ENCODE peak calls at places on chromosomes 11 and 22, in ten cellular contexts. One of them, this sample, is unnamed. For H3K36me3, the result is how much of the 10 kb centered on the place peaks cover.

GRCh38 chr11:100726709-100727108 is 39.6 kb downstream of the ARHGAP42 start:
- DNase-seq in transverse colon: no peak
- DNase-seq in suprapubic skin: no peak
- DNase-seq in spleen: no peak
- DNase-seq in SK-N-SH: no peak
- DNase-seq in breast epithelium: no peak
- DNase-seq in vagina: no peak
- DNase-seq in GM23338: peak
- DNase-seq in sigmoid colon: no peak
- DNase-seq in HCT116: no peak
- DNase-seq in this sample: no peak

GRCh38 chr22:32622004-32622761 is 147.6 kb downstream of the FBXO7 start:
- DNase-seq in transverse colon: peak
- DNase-seq in suprapubic skin: no peak
- DNase-seq in spleen: peak
- DNase-seq in SK-N-SH: no peak
- DNase-seq in breast epithelium: no peak
- DNase-seq in vagina: no peak
- DNase-seq in GM23338: peak
- DNase-seq in sigmoid colon: peak
- DNase-seq in HCT116: no peak
- DNase-seq in this sample: no peak

GRCh38 chr22:24408630-24409029 is 18.8 kb upstream of the ADORA2A start:
- DNase-seq in transverse colon: no peak
- DNase-seq in suprapubic skin: no peak
- DNase-seq in spleen: no peak
- DNase-seq in SK-N-SH: peak
- DNase-seq in breast epithelium: no peak
- DNase-seq in vagina: no peak
- DNase-seq in GM23338: no peak
- DNase-seq in sigmoid colon: no peak
- DNase-seq in HCT116: no peak
- DNase-seq in this sample: no peak

GRCh38 chr11:128391809-128392208 is 195.5 kb downstream of the ETS1 start:
- DNase-seq in transverse colon: no peak
- DNase-seq in suprapubic skin: no peak
- DNase-seq in spleen: no peak
- DNase-seq in SK-N-SH: peak
- DNase-seq in breast epithelium: no peak
- DNase-seq in vagina: no peak
- DNase-seq in GM23338: no peak
- DNase-seq in sigmoid colon: no peak
- DNase-seq in HCT116: no peak
- DNase-seq in this sample: no peak

GRCh38 chr11:43908683-43909082 is 28.1 kb downstream of the ALKBH3 start:
- DNase-seq in transverse colon: no peak
- DNase-seq in suprapubic skin: no peak
- DNase-seq in spleen: no peak
- DNase-seq in SK-N-SH: no peak
- DNase-seq in breast epithelium: no peak
- DNase-seq in vagina: no peak
- DNase-seq in GM23338: no peak
- DNase-seq in sigmoid colon: no peak
- DNase-seq in HCT116: no peak
- DNase-seq in this sample: no peak

GRCh38 chr11:95498731-95499396 is 267.9 kb upstream of the SESN3 start:
- DNase-seq in transverse colon: no peak
- DNase-seq in suprapubic skin: no peak
- DNase-seq in spleen: no peak
- DNase-seq in SK-N-SH: no peak
- DNase-seq in breast epithelium: no peak
- DNase-seq in vagina: no peak
- DNase-seq in GM23338: peak
- DNase-seq in sigmoid colon: no peak
- DNase-seq in HCT116: no peak
- DNase-seq in this sample: no peak

GRCh38 chr22:49170053-49170452 is 657.6 kb downstream of the BRD1 start:
- DNase-seq in transverse colon: no peak
- DNase-seq in suprapubic skin: no peak
- DNase-seq in spleen: no peak
- DNase-seq in SK-N-SH: no peak
- DNase-seq in breast epithelium: no peak
- DNase-seq in vagina: no peak
- DNase-seq in GM23338: no peak
- DNase-seq in sigmoid colon: no peak
- DNase-seq in HCT116: no peak
- DNase-seq in this sample: no peak

GRCh38 chr11:36057372-36058045 is 113.6 kb downstream of the LDLRAD3 start:
- DNase-seq in transverse colon: peak
- DNase-seq in suprapubic skin: no peak
- DNase-seq in spleen: no peak
- DNase-seq in SK-N-SH: no peak
- DNase-seq in breast epithelium: no peak
- DNase-seq in vagina: no peak
- DNase-seq in GM23338: no peak
- DNase-seq in sigmoid colon: peak
- DNase-seq in HCT116: no peak
- DNase-seq in this sample: no peak

GRCh38 chr11:18144243-18144642 is 11.9 kb downstream of the MRGPRX3 start:
- DNase-seq in transverse colon: no peak
- DNase-seq in suprapubic skin: no peak
- DNase-seq in spleen: no peak
- DNase-seq in SK-N-SH: no peak
- DNase-seq in breast epithelium: no peak
- DNase-seq in vagina: no peak
- DNase-seq in GM23338: no peak
- DNase-seq in sigmoid colon: no peak
- DNase-seq in HCT116: no peak
- DNase-seq in this sample: no peak

GRCh38 chr11:9285850-9286587 is 20.9 kb upstream of the DENND5A start:
- DNase-seq in transverse colon: no peak
- DNase-seq in suprapubic skin: peak
- DNase-seq in spleen: no peak
- DNase-seq in SK-N-SH: no peak
- DNase-seq in breast epithelium: no peak
- DNase-seq in vagina: peak
- DNase-seq in GM23338: no peak
- DNase-seq in sigmoid colon: no peak
- DNase-seq in HCT116: no peak
- DNase-seq in this sample: no peak

GRCh38 chr11:76074178-76075112 is 131.9 kb downstream of the WNT11 start:
- DNase-seq in transverse colon: no peak
- DNase-seq in suprapubic skin: no peak
- DNase-seq in spleen: no peak
- DNase-seq in SK-N-SH: no peak
- DNase-seq in breast epithelium: no peak
- DNase-seq in vagina: no peak
- DNase-seq in GM23338: no peak
- DNase-seq in sigmoid colon: no peak
- DNase-seq in HCT116: no peak
- DNase-seq in this sample: no peak

GRCh38 chr11:45354976-45355705 is 69.0 kb upstream of the SYT13 start:
- DNase-seq in transverse colon: peak
- DNase-seq in suprapubic skin: peak
- DNase-seq in spleen: peak
- DNase-seq in SK-N-SH: peak
- DNase-seq in breast epithelium: peak
- DNase-seq in vagina: no peak
- DNase-seq in GM23338: peak
- DNase-seq in sigmoid colon: peak
- DNase-seq in HCT116: no peak
- DNase-seq in this sample: peak

GRCh38 chr11:125211191-125211953 is 46.8 kb downstream of the PKNOX2 start:
- DNase-seq in transverse colon: no peak
- DNase-seq in suprapubic skin: no peak
- DNase-seq in spleen: peak
- DNase-seq in SK-N-SH: no peak
- DNase-seq in breast epithelium: no peak
- DNase-seq in vagina: no peak
- DNase-seq in GM23338: peak
- DNase-seq in sigmoid colon: no peak
- DNase-seq in HCT116: no peak
- DNase-seq in this sample: no peak

GRCh38 chr11:57479925-57480324 is 19.6 kb downstream of the RTN4RL2 start:
- DNase-seq in transverse colon: no peak
- DNase-seq in suprapubic skin: no peak
- DNase-seq in spleen: no peak
- DNase-seq in SK-N-SH: peak
- DNase-seq in breast epithelium: no peak
- DNase-seq in vagina: no peak
- DNase-seq in GM23338: peak
- DNase-seq in sigmoid colon: no peak
- DNase-seq in HCT116: no peak
- DNase-seq in this sample: no peak

GRCh38 chr11:115463606-115464005 is 40.6 kb downstream of the CADM1 start:
- DNase-seq in transverse colon: no peak
- DNase-seq in suprapubic skin: no peak
- DNase-seq in spleen: no peak
- DNase-seq in SK-N-SH: no peak
- DNase-seq in breast epithelium: no peak
- DNase-seq in vagina: no peak
- DNase-seq in GM23338: no peak
- DNase-seq in sigmoid colon: no peak
- DNase-seq in HCT116: no peak
- DNase-seq in this sample: no peak

GRCh38 chr11:71505001-71505400 is 22.1 kb upstream of the KRTAP5-7 start:
- DNase-seq in transverse colon: no peak
- DNase-seq in suprapubic skin: no peak
- DNase-seq in spleen: no peak
- DNase-seq in SK-N-SH: peak
- DNase-seq in breast epithelium: no peak
- DNase-seq in vagina: no peak
- DNase-seq in GM23338: no peak
- DNase-seq in sigmoid colon: no peak
- DNase-seq in HCT116: no peak
- DNase-seq in this sample: no peak
- H3K36me3 ChIP-seq in transverse colon: under half
- H3K36me3 ChIP-seq in suprapubic skin: under half
- H3K36me3 ChIP-seq in spleen: under half
- H3K36me3 ChIP-seq in SK-N-SH: under half
- H3K36me3 ChIP-seq in breast epithelium: under half
- H3K36me3 ChIP-seq in vagina: under half
- H3K36me3 ChIP-seq in GM23338: under half
- H3K36me3 ChIP-seq in sigmoid colon: under half
- H3K36me3 ChIP-seq in HCT116: under half
- H3K36me3 ChIP-seq in this sample: half or more

DNA sequence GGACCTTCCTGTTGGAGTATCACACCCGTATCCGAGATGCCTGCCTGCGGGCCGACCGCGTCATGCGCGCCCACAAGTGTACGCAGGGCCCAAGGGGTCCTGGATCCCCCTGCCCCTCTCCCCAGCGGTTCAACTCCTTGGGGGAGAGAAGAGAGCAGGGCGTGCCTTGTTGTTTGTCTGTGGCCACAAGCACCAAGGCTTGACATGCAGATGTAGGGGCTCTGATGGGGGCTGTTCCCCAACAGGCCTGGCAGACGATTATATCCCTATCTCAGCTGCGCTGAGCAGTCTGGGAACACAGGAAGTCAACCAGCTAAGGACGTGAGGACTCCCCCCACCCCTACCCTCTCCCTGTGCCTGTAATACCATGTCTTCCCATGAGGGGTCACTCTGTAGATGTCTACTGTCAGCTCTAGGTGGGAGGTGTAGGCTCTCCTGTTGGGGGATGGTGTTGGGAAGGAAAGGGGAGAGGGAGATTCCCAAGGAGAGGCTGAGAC is 6.8 kb downstream of the CFL1 start:
- DNase-seq in transverse colon: no peak
- DNase-seq in suprapubic skin: no peak
- DNase-seq in spleen: no peak
- DNase-seq in SK-N-SH: peak
- DNase-seq in breast epithelium: no peak
- DNase-seq in vagina: no peak
- DNase-seq in GM23338: peak
- DNase-seq in sigmoid colon: no peak
- DNase-seq in HCT116: no peak
- DNase-seq in this sample: no peak
- TF ChIP-seq POLR2AphosphoS5 in transverse colon: no peak
- TF ChIP-seq POLR2AphosphoS5 in suprapubic skin: no peak
- TF ChIP-seq POLR2AphosphoS5 in spleen: peak
- TF ChIP-seq POLR2AphosphoS5 in SK-N-SH: peak
- TF ChIP-seq POLR2AphosphoS5 in breast epithelium: no peak
- TF ChIP-seq POLR2AphosphoS5 in vagina: no peak
- TF ChIP-seq POLR2AphosphoS5 in GM23338: no peak
- TF ChIP-seq POLR2AphosphoS5 in sigmoid colon: peak
- TF ChIP-seq POLR2AphosphoS5 in HCT116: peak
- TF ChIP-seq POLR2AphosphoS5 in this sample: no peak

GRCh38 chr11:65118097-65118837 is 766 bp upstream of the ZNHIT2 start:
- DNase-seq in transverse colon: no peak
- DNase-seq in suprapubic skin: no peak
- DNase-seq in spleen: peak
- DNase-seq in SK-N-SH: no peak
- DNase-seq in breast epithelium: no peak
- DNase-seq in vagina: no peak
- DNase-seq in GM23338: no peak
- DNase-seq in sigmoid colon: peak
- DNase-seq in HCT116: no peak
- DNase-seq in this sample: no peak
- H3K36me3 ChIP-seq in transverse colon: under half
- H3K36me3 ChIP-seq in suprapubic skin: under half
- H3K36me3 ChIP-seq in spleen: under half
- H3K36me3 ChIP-seq in SK-N-SH: under half
- H3K36me3 ChIP-seq in breast epithelium: under half
- H3K36me3 ChIP-seq in vagina: under half
- H3K36me3 ChIP-seq in GM23338: under half
- H3K36me3 ChIP-seq in sigmoid colon: under half
- H3K36me3 ChIP-seq in HCT116: under half
- H3K36me3 ChIP-seq in this sample: under half

GRCh38 chr11:1889527-1889930 is 2.2 kb downstream of the PRR33 start:
- DNase-seq in transverse colon: no peak
- DNase-seq in suprapubic skin: no peak
- DNase-seq in spleen: no peak
- DNase-seq in SK-N-SH: peak
- DNase-seq in breast epithelium: no peak
- DNase-seq in vagina: no peak
- DNase-seq in GM23338: no peak
- DNase-seq in sigmoid colon: no peak
- DNase-seq in HCT116: no peak
- DNase-seq in this sample: no peak

GRCh38 chr11:1887451-1888346 is 4.0 kb downstream of the PRR33 start:
- DNase-seq in transverse colon: no peak
- DNase-seq in suprapubic skin: no peak
- DNase-seq in spleen: no peak
- DNase-seq in SK-N-SH: peak
- DNase-seq in breast epithelium: no peak
- DNase-seq in vagina: no peak
- DNase-seq in GM23338: no peak
- DNase-seq in sigmoid colon: no peak
- DNase-seq in HCT116: no peak
- DNase-seq in this sample: no peak

GRCh38 chr11:1889941-1890855 is 1.5 kb downstream of the PRR33 start:
- DNase-seq in transverse colon: no peak
- DNase-seq in suprapubic skin: no peak
- DNase-seq in spleen: peak
- DNase-seq in SK-N-SH: peak
- DNase-seq in breast epithelium: no peak
- DNase-seq in vagina: no peak
- DNase-seq in GM23338: no peak
- DNase-seq in sigmoid colon: no peak
- DNase-seq in HCT116: no peak
- DNase-seq in this sample: no peak

GRCh38 chr11:1888811-1889526 is 2.7 kb downstream of the PRR33 start:
- DNase-seq in transverse colon: peak
- DNase-seq in suprapubic skin: no peak
- DNase-seq in spleen: peak
- DNase-seq in SK-N-SH: peak
- DNase-seq in breast epithelium: no peak
- DNase-seq in vagina: no peak
- DNase-seq in GM23338: no peak
- DNase-seq in sigmoid colon: no peak
- DNase-seq in HCT116: no peak
- DNase-seq in this sample: peak

GRCh38 chr11:1888347-1888753 is 3.3 kb downstream of the PRR33 start:
- DNase-seq in transverse colon: no peak
- DNase-seq in suprapubic skin: peak
- DNase-seq in spleen: no peak
- DNase-seq in SK-N-SH: peak
- DNase-seq in breast epithelium: no peak
- DNase-seq in vagina: no peak
- DNase-seq in GM23338: no peak
- DNase-seq in sigmoid colon: peak
- DNase-seq in HCT116: no peak
- DNase-seq in this sample: no peak
- TF ChIP-seq POLR2AphosphoS5 in transverse colon: no peak
- TF ChIP-seq POLR2AphosphoS5 in suprapubic skin: no peak
- TF ChIP-seq POLR2AphosphoS5 in spleen: peak
- TF ChIP-seq POLR2AphosphoS5 in SK-N-SH: no peak
- TF ChIP-seq POLR2AphosphoS5 in breast epithelium: no peak
- TF ChIP-seq POLR2AphosphoS5 in vagina: no peak
- TF ChIP-seq POLR2AphosphoS5 in GM23338: no peak
- TF ChIP-seq POLR2AphosphoS5 in sigmoid colon: no peak
- TF ChIP-seq POLR2AphosphoS5 in HCT116: no peak
- TF ChIP-seq POLR2AphosphoS5 in this sample: no peak

This sample was measured in stomach.